ENCODE peak calls at places on chromosomes 3 and 15, in five cellular contexts. O is astrocyte, D is neural progenitor cell, R is HepG2, M is HCT116. F is an unnamed sample.

GRCh38 chr3:136149569-136150136 is 46.5 kb downstream of the MSL2 start:
- DNase-seq in O (peak; percentile 34), D (no peak), R (no peak), M (no peak), F (peak; percentile 54)

GRCh38 chr3:71305246-71306206 is 278.0 kb downstream of the FOXP1 start:
- DNase-seq in O (peak; percentile 55), D (peak; percentile 74), R (peak; percentile 70), M (no peak), F (no peak)

GRCh38 chr3:73074681-73075305 is 13.3 kb downstream of the EBLN2 start:
- DNase-seq in O (peak; percentile 37), D (no peak), R (no peak), M (no peak), F (peak; percentile 10)

GRCh38 chr3:53149006-53149690 is 11.9 kb upstream of the PRKCD start:
- DNase-seq in O (no peak), D (no peak), R (no peak), M (no peak), F (no peak)

GRCh38 chr3:55854395-55854994 is 367.4 kb upstream of the WNT5A start:
- DNase-seq in O (no peak), D (no peak), R (no peak), M (no peak), F (no peak)

GRCh38 chr3:110933786-110934415 is 137.7 kb upstream of the NECTIN3 start:
- DNase-seq in O (peak; percentile 33), D (no peak), R (no peak), M (no peak), F (peak; percentile 48)

GRCh38 chr15:25422021-25422420 is 16.8 kb downstream of the UBE3A start:
- DNase-seq in O (no peak), D (no peak), R (no peak), M (no peak), F (peak; percentile 24)

GRCh38 chr3:30472090-30472489 is 134.3 kb upstream of the TGFBR2 start:
- DNase-seq in O (no peak), D (no peak), R (no peak), M (no peak), F (no peak)

GRCh38 chr3:171972965-171973364 is 66.4 kb upstream of the FNDC3B start:
- DNase-seq in O (peak; percentile 53), D (no peak), R (no peak), M (no peak), F (peak; percentile 58)

GRCh38 chr3:52983336-52983807 is 62.5 kb downstream of the SFMBT1 start:
- DNase-seq in O (no peak), D (no peak), R (no peak), M (no peak), F (no peak)

GRCh38 chr15:63287109-63287508 is 9.7 kb downstream of the APH1B start:
- DNase-seq in O (no peak), D (no peak), R (no peak), M (no peak), F (peak; percentile 31)

GRCh38 chr3:138408751-138409161 is 25.7 kb upstream of the ESYT3 start:
- DNase-seq in O (peak; percentile 18), D (no peak), R (no peak), M (no peak), F (peak; percentile 73)

GRCh38 chr15:27797765-27798164 is 301.4 kb downstream of the OCA2 start:
- DNase-seq in O (no peak), D (no peak), R (no peak), M (no peak), F (no peak)

GRCh38 chr3:105362021-105362665 is 4.6 kb upstream of the ALCAM start:
- DNase-seq in O (peak; percentile 69), D (no peak), R (no peak), M (no peak), F (peak; percentile 76)

DNA sequence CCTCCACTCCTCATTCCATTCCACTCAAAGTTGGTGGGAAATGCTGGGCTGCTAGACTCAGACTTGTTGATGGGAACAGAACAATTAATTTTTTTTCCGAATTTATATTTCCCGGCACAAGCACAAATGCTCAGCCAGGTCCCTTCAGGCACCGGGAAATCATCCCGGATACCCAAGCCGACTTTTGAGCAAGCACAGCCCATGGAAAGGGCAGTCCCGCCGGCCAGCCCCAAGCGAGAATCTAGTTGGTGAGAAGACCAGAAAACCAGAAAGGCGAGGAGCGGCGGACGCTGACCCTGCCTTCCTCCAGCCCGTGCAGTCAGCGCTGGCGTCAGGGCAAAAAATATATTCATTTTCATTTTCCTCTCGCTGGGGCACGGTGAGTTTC is 758 bp upstream of the ZIC4 start:
- DNase-seq in O (no peak), D (peak; percentile 65), R (no peak), M (no peak), F (no peak)
- TF ChIP-seq EZH2 in O (peak; percentile 34), D (no peak), R (no peak), M (no peak), F (no peak)

GRCh38 chr15:98824595-98824994 is 176.3 kb downstream of the IGF1R start:
- DNase-seq in O (no peak), D (no peak), R (no peak), M (no peak), F (peak; percentile 13)

GRCh38 chr15:98826658-98827057 is 178.3 kb downstream of the IGF1R start:
- DNase-seq in O (no peak), D (no peak), R (no peak), M (no peak), F (no peak)

GRCh38 chr15:98817745-98818144 is 169.4 kb downstream of the IGF1R start:
- DNase-seq in O (no peak), D (no peak), R (peak; percentile 42), M (no peak), F (no peak)

DNA sequence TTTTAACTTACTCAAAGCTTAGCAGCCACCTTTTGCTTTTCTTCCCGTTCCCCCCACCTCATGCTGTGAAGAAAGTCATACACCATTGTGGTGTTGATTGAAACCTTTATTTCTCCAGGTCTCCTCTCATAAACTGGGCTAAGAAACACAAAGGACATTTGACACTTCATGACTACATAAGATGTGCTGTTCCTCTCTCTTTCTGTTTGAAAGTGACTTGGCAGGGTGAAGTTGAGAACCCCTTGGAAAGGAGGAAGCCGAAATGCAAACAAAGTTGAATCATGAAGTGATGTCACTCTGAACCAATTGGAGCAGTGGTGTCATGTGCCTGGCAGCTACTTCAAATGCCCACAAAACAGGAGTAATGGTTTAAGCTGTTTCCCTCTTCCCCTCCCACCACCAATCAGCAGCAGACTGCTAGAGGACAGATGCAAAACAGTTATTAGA is 174.7 kb downstream of the IGF1R start:
- DNase-seq in O (peak; percentile 90), D (peak; percentile 42), R (no peak), M (no peak), F (peak; percentile 86)
- H3K9ac ChIP-seq in O (peak overlapping the region; percentile 52), D (no peak overlapping the region), R (no peak overlapping the region), M (no peak overlapping the region), F (peak overlapping the region; percentile 48)

GRCh38 chr3:195139091-195139875 is 131.7 kb downstream of the XXYLT1 start:
- DNase-seq in O (no peak), D (no peak), R (no peak), M (no peak), F (no peak)
- H3K27ac ChIP-seq in O (no peak overlapping the region), D (no peak overlapping the region), R (no peak overlapping the region), M (no peak overlapping the region), F (no peak overlapping the region)

DNA sequence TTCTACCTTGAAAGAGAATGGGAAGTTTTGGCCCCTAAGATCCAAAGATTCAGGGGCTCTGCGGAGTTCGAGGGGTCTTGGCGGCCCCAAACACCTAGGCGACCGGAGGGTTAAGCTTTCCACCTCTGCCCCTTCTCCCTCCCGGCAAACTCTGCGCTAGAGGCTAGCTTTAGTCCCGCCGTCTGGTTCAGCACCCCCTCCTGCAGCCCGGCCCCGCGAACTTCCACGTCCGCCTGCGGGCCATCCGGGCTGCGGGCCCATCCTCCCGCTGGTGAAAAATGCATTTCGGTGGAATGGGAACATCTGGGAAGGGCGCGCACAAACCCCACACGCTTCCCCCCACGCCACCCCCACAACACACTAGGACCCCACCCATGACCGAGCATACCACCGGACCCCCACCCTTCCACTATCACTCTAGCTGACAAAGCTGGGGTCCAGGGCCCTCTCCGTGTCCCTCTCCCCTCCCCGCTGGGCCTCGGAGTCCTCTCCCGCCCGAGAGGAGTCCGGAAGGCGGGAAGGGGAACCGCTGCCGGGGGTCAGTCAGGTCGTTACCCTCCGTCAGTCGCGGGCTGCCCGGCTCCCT is 1.0 kb downstream of the SHOX2 start:
- DNase-seq in O (no peak), D (peak; percentile 61), R (no peak), M (no peak), F (peak; percentile 88)
- TF ChIP-seq EZH2 in O (peak; percentile 56), D (no peak), R (peak; percentile 4), M (no peak), F (no peak)

GRCh38 chr3:42118762-42119361 is 27.7 kb downstream of the TRAK1 start:
- DNase-seq in O (no peak), D (peak; percentile 43), R (peak; percentile 74), M (peak; percentile 47), F (peak; percentile 42)
- H3K9ac ChIP-seq in O (no peak overlapping the region), D (no peak overlapping the region), R (no peak overlapping the region), M (no peak overlapping the region), F (no peak overlapping the region)

DNA sequence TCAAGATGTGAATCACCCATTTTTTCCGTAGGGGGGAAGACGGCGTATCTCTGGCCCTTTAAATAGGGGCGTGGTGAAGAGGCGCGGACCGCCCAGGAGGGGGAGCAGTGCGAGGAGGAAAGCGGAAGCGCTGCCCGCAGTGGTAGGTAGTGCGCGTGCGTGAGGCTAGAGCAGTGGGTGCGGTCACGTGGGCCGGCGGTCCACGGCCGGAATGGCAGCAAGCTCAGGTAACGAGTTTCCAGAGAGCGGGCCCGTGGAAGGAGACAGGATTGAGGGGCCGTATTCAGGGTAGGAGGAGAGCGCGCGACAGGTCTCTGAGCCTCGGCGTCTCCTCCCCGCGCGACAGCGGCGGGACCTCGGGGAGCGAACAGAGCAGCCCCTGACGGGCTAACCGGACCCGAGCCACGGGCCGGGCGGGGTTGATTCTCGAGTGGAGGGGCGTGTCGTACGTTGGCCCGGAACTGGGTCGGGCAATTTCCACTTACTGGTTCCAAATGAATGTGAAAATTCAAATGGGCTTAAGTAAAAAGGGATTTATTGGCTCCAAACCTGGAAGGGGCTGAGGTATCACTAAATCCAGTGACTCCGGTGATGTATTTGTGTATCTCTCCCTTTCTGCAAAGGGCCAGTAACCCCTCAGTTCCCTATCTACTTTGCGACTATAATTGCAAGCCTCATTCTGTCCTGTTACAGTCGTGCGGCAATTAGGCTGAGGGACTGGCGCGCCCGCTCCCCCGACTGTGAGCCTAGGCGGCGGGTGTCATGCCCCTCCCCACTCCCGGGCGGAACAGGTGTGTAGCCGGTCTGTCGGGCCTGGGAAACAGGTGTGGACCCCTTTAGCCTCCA is at the start of gene VPS8:
- DNase-seq in O (peak; percentile 84), D (peak; percentile 96), R (peak; percentile 89), M (peak; percentile 88), F (peak; percentile 98)
- H3K27ac ChIP-seq in O (peak within 1 kb of the TSS; percentile 65), D (no peak within 1 kb of the TSS), R (peak within 1 kb of the TSS; percentile 23), M (peak within 1 kb of the TSS; percentile 40), F (peak within 1 kb of the TSS; percentile 18)

DNA sequence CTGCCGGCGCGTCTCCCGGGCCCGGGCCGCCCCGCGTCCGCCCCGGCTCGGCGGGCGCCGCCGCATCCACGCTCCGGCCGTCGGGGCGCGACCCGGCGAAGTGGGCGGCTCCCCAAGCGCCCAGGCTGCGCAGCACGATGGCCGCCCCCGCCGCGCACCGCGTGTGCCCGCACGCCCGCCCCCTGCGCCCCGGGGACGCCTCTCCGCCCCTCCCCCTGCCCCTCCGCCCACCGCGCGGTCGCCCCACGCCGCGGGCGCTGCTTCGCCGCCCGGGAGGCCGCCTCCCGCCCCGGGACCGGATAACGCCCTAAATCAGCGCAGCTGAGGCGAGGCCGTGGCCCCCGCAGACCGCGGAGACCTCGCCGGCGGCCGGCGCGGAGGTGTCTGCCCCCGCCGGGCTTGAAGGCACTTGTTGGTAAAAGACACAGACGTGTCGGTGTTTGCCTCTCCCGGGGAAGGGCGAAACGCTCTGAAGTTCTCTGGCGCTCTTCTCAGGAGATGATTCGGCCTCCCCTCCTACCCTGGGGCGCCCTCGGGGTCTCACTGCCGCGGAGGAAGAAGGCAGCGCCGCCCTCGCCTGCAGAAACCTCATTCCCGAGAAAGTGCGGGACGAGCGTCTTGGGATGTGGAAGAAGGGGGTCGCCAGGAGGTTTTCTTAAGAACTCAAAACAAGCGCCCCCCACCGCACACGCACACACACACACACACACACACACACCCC is at the start of gene BNC1:
- DNase-seq in O (no peak), D (peak; percentile 67), R (no peak), M (no peak), F (no peak)
- TF ChIP-seq EZH2 in O (no peak), D (peak; percentile 68), R (no peak), M (no peak), F (no peak)